ENCODE peak calls at places on chromosomes 11 and 22, in seven cellular contexts. A is endothelial cell; Y is retinal pigment epithelial cell; U is kidney epithelial cell; M is stimulated activated CD4-positive, alpha-beta T cell treated with anti-CD3 and anti-CD28 coated beads, TNF-alpha, amount 100 ng/mL, for 1 hour; L is AG08396; V is esophagus muscularis mucosa. P is an unnamed sample.

GRCh38 chr11:103542851-103543250 is 433.6 kb downstream of the DYNC2H1 start:
- DNase-seq in L (no peak), A (no peak), M (no peak), Y (no peak), U (no peak), V (peak; percentile 86), P (no peak)

GRCh38 chr22:25702046-25702445 is 39.9 kb upstream of the MYO18B start:
- DNase-seq in M (no peak), Y (no peak), A (no peak), V (no peak), L (no peak), U (peak; percentile 1), P (no peak)

GRCh38 chr11:118868659-118869058 is 15.0 kb upstream of the CXCR5 start:
- DNase-seq in V (no peak), L (no peak), A (no peak), U (no peak), Y (no peak), M (no peak), P (no peak)

GRCh38 chr11:71364176-71364671 is 84.0 kb downstream of the DHCR7 start:
- DNase-seq in A (no peak), L (no peak), V (no peak), M (no peak), Y (no peak), U (no peak), P (no peak)

GRCh38 chr11:101445761-101446160 is 138.0 kb downstream of the TRPC6 start:
- DNase-seq in M (no peak), L (no peak), V (no peak), U (no peak), A (no peak), Y (no peak), P (no peak)

GRCh38 chr11:92960886-92961285 is 8.6 kb upstream of the MTNR1B start:
- DNase-seq in L (no peak), M (no peak), V (no peak), U (no peak), A (no peak), Y (no peak), P (no peak)

GRCh38 chr11:63738720-63739360 is 29.7 kb downstream of the ZFTA start:
- DNase-seq in L (peak; percentile 56), A (peak; percentile 71), U (peak; percentile 38), M (peak; percentile 44), Y (peak; percentile 30), V (peak; percentile 95), P (peak; percentile 37)

GRCh38 chr11:2885017-2885675 is 429 bp downstream of the CDKN1C start:
- DNase-seq in V (no peak), U (no peak), A (peak; percentile 69), M (no peak), Y (no peak), L (peak; percentile 86), P (peak; percentile 12)

GRCh38 chr11:115613986-115614625 is 109.9 kb upstream of the CADM1 start:
- DNase-seq in Y (no peak), M (no peak), A (no peak), V (no peak), L (peak; percentile 77), U (peak; percentile 65), P (no peak)

GRCh38 chr11:113675003-113675471 is 31.1 kb downstream of the TMPRSS5 start:
- DNase-seq in A (no peak), U (peak; percentile 85), V (no peak), M (no peak), Y (no peak), L (peak; percentile 72), P (no peak)

GRCh38 chr11:84412862-84413261 is 1126.7 kb upstream of the CCDC90B start:
- DNase-seq in A (no peak), U (no peak), M (no peak), L (no peak), V (no peak), Y (no peak), P (no peak)

GRCh38 chr22:48891688-48892380 is 935.8 kb downstream of the BRD1 start:
- DNase-seq in M (no peak), A (no peak), L (no peak), U (no peak), Y (no peak), V (no peak), P (no peak)

GRCh38 chr11:73308963-73309960 is 1.2 kb downstream of the ARHGEF17 start:
- DNase-seq in M (no peak), A (peak; percentile 81), V (peak; percentile 96), U (peak; percentile 82), Y (peak; percentile 82), L (peak; percentile 95), P (no peak)

GRCh38 chr11:93236741-93237675 is 39.2 kb upstream of the SLC36A4 start:
- DNase-seq in L (peak; percentile 31), M (no peak), V (no peak), U (no peak), Y (no peak), A (peak; percentile 48), P (no peak)

GRCh38 chr11:117620659-117621058 is 176.4 kb downstream of the DSCAML1 start:
- DNase-seq in Y (no peak), U (no peak), V (no peak), M (no peak), A (no peak), L (no peak), P (no peak)

GRCh38 chr11:44246726-44247125 is 63.2 kb downstream of the ALX4 start:
- DNase-seq in U (no peak), L (no peak), M (no peak), A (no peak), Y (no peak), V (peak; percentile 90), P (no peak)

GRCh38 chr11:118530683-118531596 is at the start of gene TMEM25:
- DNase-seq in M (peak; percentile 69), U (no peak), Y (no peak), L (peak; percentile 82), V (no peak), A (peak; percentile 70), P (peak; percentile 68)

GRCh38 chr22:25134028-25134427 is 65.6 kb upstream of the CRYBB3 start:
- DNase-seq in Y (no peak), A (no peak), U (no peak), V (no peak), M (no peak), L (no peak), P (no peak)

GRCh38 chr11:125457814-125458343 is 38.2 kb downstream of the FEZ1 start:
- DNase-seq in M (no peak), Y (no peak), L (peak; percentile 87), A (no peak), U (no peak), V (no peak), P (no peak)

GRCh38 chr11:278001-278951 is at the start of gene NLRP6:
- DNase-seq in A (no peak), U (no peak), V (no peak), L (no peak), Y (no peak), M (no peak), P (no peak)

GRCh38 chr11:109902764-109903436 is 190.3 kb upstream of the ZC3H12C start:
- DNase-seq in L (no peak), V (no peak), U (no peak), Y (no peak), M (no peak), A (no peak), P (no peak)

GRCh38 chr11:5380740-5381342 is 2.8 kb upstream of the OR51M1 start:
- DNase-seq in Y (no peak), L (peak; percentile 70), A (peak; percentile 71), M (no peak), U (no peak), V (no peak), P (no peak)

GRCh38 chr11:74069146-74070046 is 60.5 kb upstream of the UCP3 start:
- DNase-seq in L (no peak), U (no peak), A (no peak), Y (no peak), M (no peak), V (no peak), P (no peak)

GRCh38 chr11:110123003-110123402 is 29.8 kb downstream of the ZC3H12C start:
- DNase-seq in A (no peak), V (no peak), Y (peak; percentile 70), M (no peak), L (peak; percentile 14), U (no peak), P (no peak)

GRCh38 chr11:63599211-63600122 is 14.8 kb downstream of the PLAAT3 start:
- DNase-seq in L (peak; percentile 89), Y (no peak), A (no peak), U (peak; percentile 89), V (peak; percentile 83), M (no peak), P (no peak)

GRCh38 chr22:25447689-25448434 is 116.6 kb upstream of the GRK3 start:
- DNase-seq in Y (peak; percentile 15), M (peak; percentile 88), L (peak; percentile 96), A (peak; percentile 94), U (no peak), V (peak; percentile 95), P (peak; percentile 82)

GRCh38 chr11:120516461-120517389 is 5.2 kb downstream of the GRIK4 start:
- DNase-seq in U (no peak), Y (no peak), V (no peak), A (no peak), M (no peak), L (no peak), P (no peak)

GRCh38 chr11:94948070-94948617 is 25.2 kb downstream of the CWC15 start:
- DNase-seq in V (no peak), A (no peak), M (no peak), Y (peak; percentile 37), L (peak; percentile 14), U (peak; percentile 61), P (no peak)

GRCh38 chr11:75350743-75351540 is 519 bp downstream of the ARRB1 start:
- DNase-seq in L (peak; percentile 36), U (no peak), V (no peak), M (no peak), A (peak; percentile 37), Y (no peak), P (peak; percentile 32)

GRCh38 chr11:75771646-75772410 is 3.2 kb downstream of the DGAT2 start:
- DNase-seq in M (no peak), U (no peak), A (no peak), V (no peak), L (peak; percentile 36), Y (no peak), P (no peak)

P was measured in activated effector memory CD4-positive, alpha-beta T cell treated with Interleukin-2 at 50 U/mL for 16 hours.